ENCODE peak calls at places on chromosomes 1 and 21, in ten cellular contexts. L is fibroblast of lung, S is lung, N is adrenal gland, T is upper lobe of right lung, O is DND-41, U is left ventricle myocardium inferior, F is kidney, E is SJSA1, D is heart right ventricle. W is an unnamed sample. For H3K36me3 and H3K4me1, the result is how much of the 10 kb centered on the place peaks cover.

GRCh38 chr1:36258960-36259344 is 34.7 kb downstream of the THRAP3 start:
- DNase-seq in N (no peak), L (peak), E (no peak), F (no peak), T (no peak), U (no peak), S (no peak), O (no peak), D (no peak), W (no peak)

GRCh38 chr1:30466026-30466425 is 257.4 kb downstream of the MATN1 start:
- DNase-seq in O (no peak), T (peak), U (no peak), L (no peak), S (no peak), E (no peak), F (peak), D (no peak), N (no peak), W (no peak)

GRCh38 chr1:61226791-61227567 is 144.6 kb downstream of the NFIA start:
- DNase-seq in D (no peak), T (no peak), N (no peak), S (no peak), L (peak), E (no peak), O (no peak), U (no peak), F (no peak), W (no peak)

GRCh38 chr1:165395522-165396300 is 39.2 kb upstream of the LMX1A start:
- DNase-seq in N (no peak), U (no peak), T (no peak), O (no peak), L (no peak), D (no peak), S (no peak), E (no peak), F (no peak), W (no peak)

GRCh38 chr21:39647476-39647875 is 34.7 kb downstream of the B3GALT5 start:
- DNase-seq in L (peak), E (peak), D (no peak), U (no peak), F (no peak), N (no peak), O (no peak), T (no peak), S (no peak), W (peak)

GRCh38 chr1:26111530-26112406 is at the start of gene PDIK1L:
- DNase-seq in L (peak), F (peak), T (peak), U (peak), S (peak), O (peak), E (peak), D (peak), N (peak), W (no peak)

GRCh38 chr1:107414550-107414949 is 273.7 kb downstream of the NTNG1 start:
- DNase-seq in U (no peak), O (no peak), F (no peak), T (no peak), L (no peak), E (no peak), N (no peak), D (no peak), S (no peak), W (no peak)

GRCh38 chr1:2504224-2504948 is 22.0 kb downstream of the PANK4 start:
- DNase-seq in S (no peak), U (no peak), O (no peak), T (no peak), D (no peak), F (no peak), E (no peak), L (peak), N (no peak), W (no peak)

GRCh38 chr1:228488107-228488817 is 1.1 kb downstream of the RNF187 start:
- DNase-seq in S (no peak), D (no peak), E (no peak), L (no peak), O (no peak), U (no peak), F (peak), T (peak), N (no peak), W (no peak)

GRCh38 chr1:151060241-151061011 is at the start of gene MLLT11:
- DNase-seq in U (peak), D (peak), T (no peak), N (peak), E (peak), F (no peak), S (no peak), L (peak), O (peak), W (no peak)

GRCh38 chr1:94050263-94050662 is 70.7 kb downstream of the ABCA4 start:
- DNase-seq in F (no peak), L (no peak), D (no peak), T (no peak), E (no peak), N (no peak), S (no peak), O (no peak), U (no peak), W (no peak)

GRCh38 chr1:204670152-204670927 is 15.2 kb downstream of the LRRN2 start:
- DNase-seq in T (no peak), U (no peak), D (no peak), L (peak), O (no peak), S (no peak), N (no peak), E (no peak), F (no peak), W (no peak)

GRCh38 chr1:240474133-240474614 is 137.8 kb downstream of the GREM2 start:
- DNase-seq in T (no peak), L (peak), U (no peak), F (no peak), E (peak), D (no peak), O (no peak), N (peak), S (no peak), W (no peak)

DNA sequence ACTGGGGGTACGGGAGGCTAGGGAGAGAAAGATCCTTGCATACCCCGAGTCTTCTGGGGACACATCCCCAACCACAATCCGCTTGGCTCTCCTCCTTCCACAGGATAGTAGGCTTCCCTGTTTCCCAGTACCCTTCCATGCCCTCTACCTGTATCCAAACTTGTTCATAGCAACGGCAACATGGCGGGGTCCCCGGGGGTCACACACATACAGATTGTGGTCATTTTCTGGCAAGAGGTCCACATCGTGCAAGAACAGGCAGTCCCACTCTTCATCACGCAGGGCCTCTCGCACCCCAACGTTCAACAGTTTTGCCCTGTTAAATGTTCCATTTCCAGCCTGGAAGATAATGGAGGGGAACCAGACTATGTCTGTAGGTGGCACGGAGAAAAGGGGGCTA is 3.6 kb downstream of the B4GALT3 start:
- DNase-seq in T (no peak), F (peak), N (no peak), L (no peak), U (no peak), D (no peak), S (no peak), O (no peak), E (no peak), W (no peak)
- H3K36me3 ChIP-seq in T (half or more), F (half or more), N (under half), L (under half), U (half or more), D (half or more), S (under half), O (half or more), E (half or more), W (under half)

GRCh38 chr1:178055779-178056471 is 38.0 kb upstream of the RASAL2 start:
- DNase-seq in N (no peak), L (peak), F (no peak), S (no peak), U (no peak), T (peak), D (peak), O (no peak), E (peak), W (no peak)
- H3K4me1 ChIP-seq in N (under half), L (under half), F (under half), S (under half), U (half or more), T (half or more), D (half or more), O (under half), E (half or more), W (under half)

DNA sequence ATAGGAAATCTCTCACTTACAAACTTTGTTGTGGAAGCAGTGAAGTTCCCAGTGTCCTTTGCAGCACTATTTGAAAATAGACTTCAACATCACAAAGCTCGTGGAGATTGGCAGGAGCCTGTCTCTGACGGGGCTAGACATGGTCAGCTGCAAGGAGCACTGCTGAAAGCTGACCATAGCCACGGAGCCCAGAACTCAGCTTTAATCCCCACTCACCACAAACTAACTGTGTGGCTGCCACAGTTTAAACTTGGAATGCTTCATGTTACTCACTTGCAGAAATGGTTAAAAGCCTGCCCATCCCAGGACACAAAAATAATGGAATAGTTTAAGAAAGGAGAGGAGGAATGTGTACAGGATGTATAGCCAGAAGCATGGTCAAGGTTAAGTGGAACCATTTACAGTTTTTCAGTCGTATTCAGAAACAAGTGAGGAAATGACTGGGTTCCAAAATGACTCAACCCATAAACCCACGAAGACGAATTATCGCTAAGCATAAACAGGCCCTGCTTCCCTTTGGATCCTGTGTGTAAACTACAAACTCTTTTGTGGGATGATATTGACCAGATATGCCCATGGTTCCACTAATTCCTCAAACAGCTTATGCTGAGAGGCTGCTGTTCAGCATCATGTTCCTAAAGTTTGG is 18.2 kb downstream of the DNALI1 start:
- DNase-seq in D (no peak), O (no peak), F (no peak), U (no peak), E (peak), T (no peak), S (no peak), L (peak), N (no peak), W (no peak)
- H3K36me3 ChIP-seq in D (half or more), O (half or more), F (under half), U (half or more), E (half or more), T (half or more), S (under half), L (under half), N (under half), W (half or more)

DNA sequence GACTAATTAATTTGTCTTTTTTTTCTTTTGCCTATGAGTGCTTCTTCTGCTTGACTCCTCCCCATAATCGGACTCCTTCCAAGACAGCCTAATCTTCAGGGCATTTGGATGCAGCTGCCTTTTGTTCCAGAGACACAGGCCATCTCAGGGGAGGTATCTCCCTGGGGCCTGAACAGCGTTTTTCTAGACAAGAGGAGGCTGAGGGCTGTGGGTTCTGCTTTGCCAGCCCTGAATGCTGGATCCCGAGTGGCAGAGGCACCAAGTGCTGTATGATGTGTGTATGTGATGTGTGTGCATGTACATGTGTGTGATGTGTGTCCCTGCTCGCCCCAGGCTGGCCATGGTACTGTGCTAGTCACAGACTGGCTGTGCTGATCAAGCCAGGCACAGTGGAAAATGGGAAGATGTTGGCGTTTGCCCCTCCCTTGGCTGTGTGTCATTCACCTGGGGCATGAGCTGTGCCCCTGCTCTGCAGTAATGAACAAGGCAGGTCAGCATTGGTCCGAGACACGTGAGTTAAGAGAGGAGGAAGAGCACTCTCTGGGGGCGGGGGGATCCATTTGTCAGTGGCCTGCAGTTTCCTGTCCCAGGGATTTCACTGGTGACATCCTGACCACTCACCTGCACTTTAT is 77.2 kb downstream of the ADARB1 start:
- DNase-seq in U (no peak), F (no peak), N (no peak), E (no peak), S (no peak), T (no peak), L (no peak), D (no peak), O (no peak), W (peak)
- H3K4me1 ChIP-seq in U (under half), F (under half), N (under half), E (under half), S (under half), T (under half), L (under half), D (under half), O (under half), W (under half)

DNA sequence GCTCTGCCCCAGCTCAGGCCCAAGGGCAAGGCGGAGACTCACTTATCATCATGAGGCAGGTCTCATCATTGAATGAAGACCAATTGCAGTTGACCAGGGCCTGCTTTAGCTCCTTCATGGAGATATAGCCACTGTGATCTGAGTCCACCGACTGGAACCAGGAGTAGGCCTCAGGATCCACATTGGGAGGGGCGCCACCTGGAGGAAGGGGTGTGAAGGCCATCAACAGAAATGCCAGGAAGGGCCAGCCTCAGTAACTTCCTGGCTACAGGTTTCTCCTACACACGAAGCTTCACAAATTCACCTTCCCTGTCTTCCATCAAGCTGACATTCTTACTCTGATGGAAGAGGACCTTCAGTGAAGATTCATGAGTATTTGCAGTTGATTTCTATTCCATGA is 11.6 kb downstream of the PEF1 start:
- DNase-seq in D (no peak), T (no peak), N (peak), U (no peak), E (no peak), S (no peak), F (no peak), L (no peak), O (peak), W (no peak)
- H3K36me3 ChIP-seq in D (half or more), T (half or more), N (under half), U (half or more), E (half or more), S (under half), F (half or more), L (under half), O (half or more), W (under half)

GRCh38 chr1:24414884-24415333 is 693 bp upstream of the NIPAL3 start:
- DNase-seq in D (no peak), U (no peak), T (no peak), N (no peak), E (peak), O (no peak), F (no peak), S (no peak), L (no peak), W (no peak)
- H3K4me1 ChIP-seq in D (under half), U (half or more), T (under half), N (under half), E (half or more), O (under half), F (under half), S (under half), L (under half), W (under half)

GRCh38 chr1:244841274-244841927 is 5.9 kb downstream of the COX20 start:
- DNase-seq in T (no peak), L (no peak), E (no peak), D (no peak), S (no peak), F (no peak), N (no peak), O (no peak), U (no peak), W (no peak)
- H3K36me3 ChIP-seq in T (half or more), L (under half), E (half or more), D (half or more), S (under half), F (under half), N (under half), O (half or more), U (half or more), W (under half)

W was measured in vagina.